ENCODE peak calls at places on chromosome 10, in six cellular contexts. F is right cardiac atrium, C is tibial nerve, J is spleen, X is ascending aorta, Y is pancreas. Z is an unnamed sample. For H3K4me1, the result is how much of the 10 kb centered on the place peaks cover.

GRCh38 chr10:131934769-131935168 is 34.0 kb downstream of the PPP2R2D start:
- DNase-seq in J (peak), Y (peak), C (no peak), X (no peak), F (no peak), Z (no peak)

GRCh38 chr10:11440250-11441150 is 170.9 kb downstream of the USP6NL start:
- DNase-seq in X (no peak), J (no peak), F (no peak), C (no peak), Y (no peak), Z (no peak)

GRCh38 chr10:59143550-59143949 is 32.9 kb upstream of the PHYHIPL start:
- DNase-seq in F (no peak), X (no peak), Y (no peak), J (no peak), C (no peak), Z (no peak)

GRCh38 chr10:65793738-65794425 is 1132.0 kb upstream of the LRRTM3 start:
- DNase-seq in X (no peak), J (no peak), F (no peak), Y (no peak), C (peak), Z (no peak)

GRCh38 chr10:132306951-132307751 is 599 bp downstream of the STK32C start:
- DNase-seq in J (peak), C (no peak), Y (peak), X (no peak), F (peak), Z (peak)

GRCh38 chr10:92801978-92802872 is 46.1 kb upstream of the EXOC6 start:
- DNase-seq in X (no peak), Y (no peak), C (no peak), F (no peak), J (no peak), Z (no peak)

GRCh38 chr10:123778719-123779118 is 112.6 kb downstream of the GPR26 start:
- DNase-seq in Y (no peak), J (no peak), X (no peak), C (no peak), F (no peak), Z (no peak)

GRCh38 chr10:129772472-129773358 is 191.4 kb downstream of the EBF3 start:
- DNase-seq in F (no peak), C (no peak), Y (peak), J (peak), X (no peak), Z (no peak)

GRCh38 chr10:125991009-125991788 is 94.8 kb downstream of the FANK1 start:
- DNase-seq in X (no peak), J (no peak), F (no peak), C (no peak), Y (no peak), Z (no peak)

GRCh38 chr10:27838291-27838690 is 92.7 kb upstream of the MKX start:
- DNase-seq in J (no peak), C (no peak), Y (no peak), X (no peak), F (no peak), Z (no peak)

GRCh38 chr10:79026806-79027146 is 42.0 kb upstream of the ZMIZ1 start:
- DNase-seq in X (no peak), C (no peak), Y (peak), F (no peak), J (no peak), Z (no peak)

GRCh38 chr10:69572159-69573055 is 815 bp downstream of the NEUROG3 start:
- DNase-seq in C (no peak), F (no peak), J (no peak), Y (no peak), X (no peak), Z (no peak)

GRCh38 chr10:79093658-79094411 is 25.1 kb downstream of the ZMIZ1 start:
- DNase-seq in Y (peak), J (no peak), F (peak), C (peak), X (no peak), Z (peak)

GRCh38 chr10:49186613-49187012 is 1.6 kb downstream of the TMEM273 start:
- DNase-seq in C (no peak), J (no peak), X (no peak), F (no peak), Y (no peak), Z (no peak)

GRCh38 chr10:74822583-74823089 is 3.8 kb upstream of the KAT6B start:
- DNase-seq in J (no peak), F (no peak), Y (no peak), C (no peak), X (no peak), Z (no peak)

GRCh38 chr10:22615819-22616499 is 98.4 kb downstream of the PIP4K2A start:
- DNase-seq in X (no peak), J (peak), C (peak), Y (no peak), F (peak), Z (no peak)

GRCh38 chr10:101031796-101032636 is 982 bp downstream of the SFXN3 start:
- DNase-seq in F (peak), J (peak), X (peak), C (peak), Y (peak), Z (peak)

GRCh38 chr10:43396061-43396927 is 12.7 kb downstream of the HNRNPF start:
- DNase-seq in J (peak), C (peak), Y (peak), X (no peak), F (peak), Z (peak)

GRCh38 chr10:75189266-75190096 is 21.1 kb upstream of the VDAC2 start:
- DNase-seq in Y (no peak), F (no peak), X (no peak), J (no peak), C (no peak), Z (no peak)

GRCh38 chr10:129628823-129629222 is 161.8 kb downstream of the MGMT start:
- DNase-seq in J (no peak), Y (no peak), F (no peak), X (no peak), C (no peak), Z (no peak)

GRCh38 chr10:11280187-11280932 is 262.7 kb downstream of the CELF2 start:
- DNase-seq in J (no peak), C (no peak), Y (no peak), F (no peak), X (no peak), Z (no peak)

DNA sequence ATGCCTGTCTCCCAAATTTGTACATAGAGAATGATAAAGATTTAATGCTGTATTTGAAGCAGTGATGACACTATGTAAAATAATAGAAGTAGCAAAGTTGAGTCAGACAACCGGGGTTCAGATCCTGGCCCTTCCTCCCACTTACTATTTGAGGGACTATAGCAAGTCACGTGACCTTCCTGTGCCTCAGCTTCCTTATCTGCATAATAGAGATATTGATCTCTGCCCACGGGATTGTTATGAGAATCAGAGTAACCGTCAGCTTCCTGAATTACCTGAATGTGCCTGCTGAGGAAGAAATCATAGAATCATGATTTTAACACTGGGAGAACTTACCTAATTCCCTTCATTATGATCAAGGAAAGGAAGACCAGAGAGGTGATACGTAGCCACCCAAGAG is 26.9 kb downstream of the CASP7 start:
- DNase-seq in C (no peak), X (no peak), Y (no peak), F (no peak), J (no peak), Z (no peak)
- H3K4me1 ChIP-seq in C (under half), X (under half), Y (under half), F (under half), J (under half), Z (under half)

DNA sequence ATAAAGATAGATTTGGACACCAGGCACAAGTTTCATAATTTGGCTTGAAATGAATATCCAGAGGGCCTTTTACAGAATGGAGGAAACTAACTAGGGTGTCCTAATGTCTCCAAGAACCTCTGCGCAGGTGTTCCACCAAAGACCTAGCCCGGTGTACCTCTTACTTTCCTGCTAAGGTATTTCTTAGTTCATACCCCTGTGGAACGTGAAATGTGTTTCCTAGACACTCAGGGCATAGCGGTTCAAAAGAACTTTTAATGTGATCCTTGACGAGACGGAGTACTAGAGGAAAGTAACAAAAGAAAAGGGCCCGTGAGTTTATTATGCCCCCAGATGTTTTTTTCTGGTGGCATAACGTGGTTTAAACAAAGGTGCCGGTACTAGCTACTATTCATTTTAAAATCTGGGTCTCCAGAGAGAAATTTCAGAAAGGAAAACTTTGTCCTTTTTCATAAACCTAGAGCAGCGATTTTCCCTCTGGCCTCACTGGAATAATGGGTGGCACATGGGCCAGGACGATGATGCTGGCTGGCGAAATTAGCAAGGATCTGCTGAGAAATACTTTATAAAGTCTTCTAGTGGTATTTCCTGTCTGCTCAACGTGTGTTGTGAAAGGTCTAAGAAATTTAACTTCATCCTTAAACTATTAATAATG is 1.4 kb downstream of the APBB1IP start:
- DNase-seq in J (no peak), C (no peak), F (no peak), Y (no peak), X (no peak), Z (no peak)
- H3K4me1 ChIP-seq in J (half or more), C (under half), F (under half), Y (under half), X (under half), Z (under half)

GRCh38 chr10:35375091-35375765 is 38.9 kb downstream of the CCNY start:
- DNase-seq in X (no peak), Y (no peak), J (no peak), C (no peak), F (no peak), Z (no peak)
- H3K4me1 ChIP-seq in X (under half), Y (under half), J (half or more), C (under half), F (under half), Z (half or more)

DNA sequence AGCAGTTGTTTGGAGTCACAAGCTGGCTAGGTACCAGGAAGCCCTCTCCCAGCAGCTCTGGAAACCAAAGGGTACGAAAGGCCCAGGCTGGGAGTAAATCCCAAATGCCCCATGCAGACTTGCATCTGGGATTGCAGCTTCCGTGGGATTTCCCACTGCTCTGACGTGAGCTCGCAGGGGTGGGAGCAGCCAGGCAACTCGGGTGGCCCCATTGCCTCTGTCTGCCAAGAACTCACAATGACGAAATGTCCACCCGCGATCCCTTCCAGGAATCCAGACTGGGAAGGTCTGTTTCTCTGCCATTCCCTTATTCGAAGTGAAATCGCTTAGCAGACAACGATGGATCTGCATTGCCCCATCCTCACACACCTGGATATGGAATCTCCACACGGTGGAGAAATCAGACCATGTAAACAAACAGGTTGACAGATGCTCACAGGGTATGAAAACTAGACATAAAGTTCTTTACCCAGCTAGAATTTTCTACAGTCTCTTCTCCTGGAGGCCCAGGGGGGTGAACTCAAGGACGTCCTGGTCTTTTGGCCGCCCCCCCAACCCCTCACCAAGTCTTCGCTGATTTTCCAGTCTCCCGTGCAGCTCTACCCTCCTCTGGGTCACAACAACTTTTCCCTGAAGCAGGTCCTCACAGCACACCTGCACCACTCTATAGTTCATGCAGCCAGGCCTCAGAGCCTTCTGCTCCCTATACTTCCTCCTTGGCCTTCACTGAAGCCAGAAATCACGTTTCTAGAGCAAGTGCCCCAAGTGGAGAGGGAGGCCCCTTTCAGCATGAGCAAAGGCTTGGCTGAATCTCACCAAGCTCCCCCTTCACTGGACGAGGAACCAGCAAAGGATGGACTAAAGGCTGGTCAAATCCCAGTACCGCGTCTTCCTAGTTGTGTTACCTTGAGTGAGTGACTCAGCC is 20.0 kb downstream of the SH3PXD2A start:
- DNase-seq in F (peak), C (peak), J (peak), Y (peak), X (no peak), Z (peak)
- H3K4me1 ChIP-seq in F (under half), C (under half), J (half or more), Y (under half), X (under half), Z (half or more)

GRCh38 chr10:80502621-80503583 is 34.8 kb upstream of the SH2D4B start:
- DNase-seq in Y (no peak), X (no peak), J (peak), C (no peak), F (no peak), Z (peak)
- H3K4me1 ChIP-seq in Y (half or more), X (under half), J (half or more), C (half or more), F (half or more), Z (half or more)

GRCh38 chr10:947881-948280 is 16.4 kb upstream of the LARP4B start:
- DNase-seq in J (no peak), X (no peak), C (no peak), Y (no peak), F (no peak), Z (no peak)

GRCh38 chr10:947051-947450 is 15.5 kb upstream of the LARP4B start:
- DNase-seq in F (no peak), X (no peak), J (no peak), C (no peak), Y (no peak), Z (no peak)

GRCh38 chr10:945778-946177 is 14.3 kb upstream of the LARP4B start:
- DNase-seq in X (no peak), J (no peak), F (no peak), C (no peak), Y (no peak), Z (no peak)

GRCh38 chr10:949446-949845 is 17.9 kb upstream of the LARP4B start:
- DNase-seq in F (no peak), J (no peak), X (no peak), C (no peak), Y (no peak), Z (no peak)

GRCh38 chr10:948347-948746 is 16.8 kb upstream of the LARP4B start:
- DNase-seq in J (no peak), F (no peak), X (no peak), Y (no peak), C (no peak), Z (no peak)
- H3K4me1 ChIP-seq in J (under half), F (under half), X (under half), Y (under half), C (under half), Z (under half)

Z was measured in psoas muscle.